ENCODE peak calls at places on chromosome 18, in four cellular contexts. F is fibroblast of lung; I is AG04450; P is CD8-positive, alpha-beta memory T cell. E is an unnamed sample.

GRCh38 chr18:6624271-6624670 is 105.2 kb upstream of the ARHGAP28 start:
- DNase-seq in F (peak), I (no peak), P (no peak), E (no peak)

GRCh38 chr18:13556497-13556896 is 169.9 kb downstream of the FAM210A start:
- DNase-seq in P (no peak), I (no peak), F (no peak), E (no peak)

GRCh38 chr18:26304511-26304910 is 78.3 kb downstream of the TAF4B start:
- DNase-seq in F (no peak), P (no peak), I (no peak), E (no peak)

GRCh38 chr18:13672657-13673056 is 53.7 kb downstream of the FAM210A start:
- DNase-seq in F (no peak), I (no peak), P (no peak), E (no peak)

GRCh38 chr18:3323900-3324299 is 62.0 kb downstream of the MYL12B start:
- DNase-seq in F (peak), I (no peak), P (no peak), E (no peak)

GRCh38 chr18:48952287-48953095 is 1.7 kb upstream of the SMAD7 start:
- DNase-seq in I (no peak), F (peak), P (peak), E (peak)

GRCh38 chr18:49890041-49890440 is 76.7 kb upstream of the ACAA2 start:
- DNase-seq in P (no peak), F (no peak), I (no peak), E (no peak)

GRCh38 chr18:75784413-75784812 is 356.9 kb upstream of the SMIM21 start:
- DNase-seq in F (no peak), I (no peak), P (no peak), E (no peak)

GRCh38 chr18:46155652-46156051 is 51.5 kb downstream of the HAUS1 start:
- DNase-seq in I (peak), P (peak), F (peak), E (no peak)

GRCh38 chr18:72799106-72799505 is 68.7 kb downstream of the NETO1 start:
- DNase-seq in F (peak), I (no peak), P (no peak), E (no peak)

GRCh38 chr18:9919564-9920232 is 5.9 kb downstream of the VAPA start:
- DNase-seq in F (no peak), I (no peak), P (no peak), E (no peak)

GRCh38 chr18:70576281-70577022 is 287.6 kb downstream of the SOCS6 start:
- DNase-seq in P (no peak), F (no peak), I (no peak), E (no peak)

GRCh38 chr18:67710639-67711038 is 194.1 kb upstream of the DSEL start:
- DNase-seq in P (no peak), F (no peak), I (no peak), E (no peak)

GRCh38 chr18:13245481-13246000 is 27.0 kb downstream of the LDLRAD4 start:
- DNase-seq in P (no peak), I (no peak), F (no peak), E (no peak)

GRCh38 chr18:65751145-65752085 is 603 bp downstream of the CDH7 start:
- DNase-seq in F (peak), I (no peak), P (no peak), E (peak)

GRCh38 chr18:77702686-77703085 is 453.0 kb downstream of the GALR1 start:
- DNase-seq in I (no peak), F (no peak), P (no peak), E (no peak)

GRCh38 chr18:49966090-49966489 is 152.8 kb upstream of the ACAA2 start:
- DNase-seq in I (no peak), P (no peak), F (no peak), E (no peak)

GRCh38 chr18:25229080-25229479 is 122.9 kb downstream of the ZNF521 start:
- DNase-seq in I (peak), F (peak), P (no peak), E (no peak)

GRCh38 chr18:76493213-76494107 is 1.6 kb downstream of the ZNF516 start:
- DNase-seq in I (no peak), P (peak), F (peak), E (no peak)

GRCh38 chr18:12282436-12283039 is 25.5 kb upstream of the TUBB6 start:
- DNase-seq in F (peak), P (no peak), I (peak), E (no peak)

GRCh38 chr18:37967261-37967660 is 401.7 kb upstream of the CELF4 start:
- DNase-seq in F (no peak), I (no peak), P (no peak), E (no peak)

GRCh38 chr18:1663879-1664705 is 759.4 kb downstream of the ADCYAP1 start:
- DNase-seq in P (no peak), I (no peak), F (peak), E (no peak)

GRCh38 chr18:45231606-45232005 is 383.7 kb upstream of the SLC14A2 start:
- DNase-seq in F (peak), P (no peak), I (no peak), E (no peak)

GRCh38 chr18:60421356-60422118 is 49.0 kb upstream of the MC4R start:
- DNase-seq in I (no peak), P (no peak), F (peak), E (no peak)

GRCh38 chr18:58362027-58362575 is 266.8 kb downstream of the ALPK2 start:
- DNase-seq in P (no peak), I (peak), F (peak), E (no peak)

GRCh38 chr18:73688161-73688560 is 459.5 kb downstream of the FBXO15 start:
- DNase-seq in P (no peak), I (no peak), F (peak), E (no peak)

GRCh38 chr18:28666216-28666615 is 489.3 kb upstream of the CDH2 start:
- DNase-seq in P (no peak), I (no peak), F (peak), E (no peak)

GRCh38 chr18:2183432-2183831 is 387.9 kb downstream of the METTL4 start:
- DNase-seq in P (no peak), I (no peak), F (no peak), E (no peak)

GRCh38 chr18:77858331-77858730 is 608.7 kb downstream of the GALR1 start:
- DNase-seq in F (no peak), P (no peak), I (no peak), E (no peak)

GRCh38 chr18:2976733-2977132 is 36.2 kb downstream of the LPIN2 start:
- DNase-seq in P (no peak), I (no peak), F (no peak), E (no peak)

GRCh38 chr18:22563098-22563707 is 145.5 kb upstream of the CTAGE1 start:
- DNase-seq in P (peak), I (peak), F (peak), E (no peak)

GRCh38 chr18:37184209-37184868 is 355.4 kb downstream of the KIAA1328 start:
- DNase-seq in P (no peak), F (no peak), I (no peak), E (no peak)

GRCh38 chr18:32389191-32389590 is 81.5 kb downstream of the GAREM1 start:
- DNase-seq in I (no peak), P (no peak), F (no peak), E (no peak)

GRCh38 chr18:28855524-28855923 is 678.6 kb upstream of the CDH2 start:
- DNase-seq in F (peak), I (no peak), P (no peak), E (no peak)

DNA sequence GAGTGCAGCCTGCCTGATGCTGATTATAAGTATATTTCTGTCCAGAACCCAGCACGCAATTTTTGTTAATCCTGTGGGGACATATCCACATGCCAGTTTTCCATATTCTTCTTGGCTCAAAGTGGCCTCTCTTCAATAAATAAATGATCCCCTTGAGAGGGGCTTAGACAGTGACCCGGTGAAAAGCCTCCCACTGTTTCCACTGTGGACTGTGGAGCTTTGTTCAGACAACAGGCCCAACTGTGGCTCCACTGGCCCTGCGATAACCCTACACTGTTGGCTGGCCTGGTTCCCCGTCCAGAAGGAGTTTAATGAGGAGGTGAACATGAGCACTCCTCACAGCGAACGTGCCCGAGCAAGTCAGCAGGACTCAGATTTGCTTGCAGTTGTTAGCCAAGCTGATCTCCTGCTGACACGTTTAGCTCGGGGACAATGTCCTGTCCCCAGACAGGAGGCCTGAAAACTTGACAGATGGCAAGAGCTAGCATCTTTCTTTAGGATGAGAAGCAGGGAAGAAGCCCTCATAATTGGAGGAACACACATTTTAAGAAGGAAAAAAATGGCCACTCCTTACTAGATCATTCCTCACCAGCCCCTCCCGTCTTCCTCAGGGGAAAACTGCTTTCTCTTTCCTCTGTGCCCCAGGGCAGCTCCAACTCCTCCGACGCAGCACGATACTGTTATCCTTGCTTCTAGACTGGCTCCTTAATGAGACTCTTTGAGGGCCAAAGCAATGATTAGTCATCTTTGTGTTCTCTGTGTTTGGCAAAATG is 20.0 kb upstream of the MTCL1 start:
- DNase-seq in F (peak), I (no peak), P (no peak), E (no peak)
- H3K27ac ChIP-seq in F (no peak), I (no peak), P (no peak), E (no peak)

GRCh38 chr18:54742120-54742519 is 86.2 kb upstream of the RAB27B start:
- DNase-seq in F (peak), I (no peak), P (no peak), E (no peak)

GRCh38 chr18:54742654-54743053 is 85.6 kb upstream of the RAB27B start:
- DNase-seq in P (no peak), I (peak), F (peak), E (no peak)

GRCh38 chr18:54737986-54738385 is 90.3 kb upstream of the RAB27B start:
- DNase-seq in F (peak), P (no peak), I (peak), E (no peak)

GRCh38 chr18:54739476-54739875 is 88.8 kb upstream of the RAB27B start:
- DNase-seq in I (no peak), F (peak), P (no peak), E (no peak)

GRCh38 chr18:54740146-54740844 is 88.0 kb upstream of the RAB27B start:
- DNase-seq in F (peak), I (peak), P (no peak), E (no peak)
- H3K27ac ChIP-seq in F (no peak), I (no peak), P (no peak), E (no peak)

DNA sequence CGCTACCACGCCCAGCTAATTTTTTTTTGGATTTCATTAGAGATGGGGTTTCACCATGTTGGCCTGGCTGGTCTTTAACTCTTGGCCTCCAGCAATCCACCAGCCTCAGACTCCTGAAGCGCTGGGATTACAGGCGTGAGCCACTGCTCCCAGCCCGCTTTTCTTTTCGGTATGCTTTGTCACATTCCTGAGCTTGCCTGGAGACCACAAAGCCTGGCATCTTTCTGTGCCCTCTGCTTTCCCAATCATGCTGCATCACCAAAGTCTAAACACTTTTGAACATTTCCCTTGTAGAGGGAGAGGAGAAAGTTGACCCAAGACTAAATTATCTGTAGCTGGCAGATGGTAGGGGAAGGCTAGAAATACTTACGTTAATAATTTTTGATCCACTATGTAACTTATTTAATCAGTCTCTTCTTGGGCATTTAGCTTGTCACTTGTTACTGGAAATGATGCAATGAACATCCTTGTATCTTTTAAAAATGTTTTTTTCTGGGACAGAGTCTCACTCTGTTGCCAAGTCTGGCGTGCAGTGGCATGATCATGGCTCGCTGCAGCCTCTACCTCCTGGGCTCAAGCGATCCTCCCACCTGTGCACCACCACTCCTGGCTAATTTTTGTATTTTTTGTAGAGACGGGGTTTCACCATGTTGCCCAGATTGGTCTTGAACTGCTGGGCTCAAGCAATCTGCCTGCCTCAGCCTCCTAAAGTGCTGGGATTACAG is 2.7 kb upstream of the NPC1 start:
- DNase-seq in F (peak), P (no peak), I (no peak), E (no peak)
- H3K27ac ChIP-seq in F (no peak), P (no peak), I (no peak), E (no peak)

DNA sequence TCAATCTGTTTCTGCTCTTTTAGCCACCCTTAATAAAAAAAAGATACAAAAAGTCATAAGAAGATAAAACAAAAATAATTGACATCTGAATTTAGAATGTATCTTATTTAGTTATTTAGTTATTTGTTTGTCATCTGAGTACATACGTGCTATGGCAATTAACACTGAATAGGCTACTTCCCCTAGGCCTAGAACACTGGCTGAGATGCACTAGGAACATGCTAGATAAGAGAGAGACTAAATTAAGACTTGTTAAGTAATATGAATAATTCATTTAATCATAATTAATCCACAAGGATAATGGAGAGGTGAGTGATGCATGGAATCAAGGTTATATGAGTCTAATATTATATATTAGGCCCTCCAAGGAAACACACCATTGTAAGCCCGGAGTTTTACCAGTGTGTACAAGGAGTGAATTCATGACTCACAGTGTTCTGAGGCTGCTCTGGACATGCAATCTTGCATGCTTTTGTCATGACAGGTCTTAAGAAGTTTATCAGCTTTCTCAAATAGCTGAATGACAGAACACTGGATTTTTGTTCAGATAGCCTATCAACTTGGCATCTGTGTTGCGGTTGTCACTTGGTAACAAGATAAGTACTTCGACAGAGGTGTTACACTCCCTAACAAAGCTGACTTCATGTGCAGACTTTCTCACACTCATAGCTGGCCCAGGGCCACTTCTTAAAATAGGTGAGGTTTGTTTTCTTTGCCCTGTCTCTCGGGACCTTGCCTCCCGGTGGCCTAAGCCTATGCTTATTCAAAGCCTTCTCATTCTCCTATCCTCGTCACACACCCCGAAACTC is 5.0 kb upstream of the SERPINB2 start:
- DNase-seq in P (no peak), F (peak), I (peak), E (no peak)
- H3K27ac ChIP-seq in P (no peak), F (peak), I (peak), E (no peak)

E was measured in caudate nucleus.